ENCODE peak calls at places on chromosomes 16 and 17, in seven cellular contexts. J is uterus, P is pancreas, W is dorsolateral prefrontal cortex, S is ovary, X is A673, Q is PC-3. Z is an unnamed sample. For H3K27me3, the result is how much of the 10 kb centered on the place peaks cover.

GRCh38 chr17:44924107-44924544 is 8.8 kb upstream of the GFAP start:
- DNase-seq in W (peak), Q (no peak), P (no peak), X (no peak), S (peak), J (no peak), Z (no peak)

GRCh38 chr16:16143038-16143763 is 80.1 kb downstream of the ABCC6 start:
- DNase-seq in P (no peak), S (no peak), W (no peak), Q (peak), J (no peak), X (peak), Z (no peak)

GRCh38 chr16:67995423-67995822 is 3.9 kb downstream of the DPEP2 start:
- DNase-seq in W (no peak), S (no peak), J (no peak), Q (no peak), P (no peak), X (no peak), Z (no peak)

GRCh38 chr17:34249497-34249877 is 5.6 kb upstream of the CCL2 start:
- DNase-seq in P (no peak), J (no peak), W (no peak), X (no peak), Q (no peak), S (no peak), Z (no peak)

GRCh38 chr17:38969281-38969680 is 2.1 kb upstream of the FBXO47 start:
- DNase-seq in J (no peak), W (no peak), X (no peak), Q (no peak), P (no peak), S (peak), Z (no peak)

GRCh38 chr17:72613411-72614292 is 478.8 kb downstream of the SLC39A11 start:
- DNase-seq in W (no peak), S (no peak), J (no peak), Q (peak), P (no peak), X (no peak), Z (no peak)

GRCh38 chr17:1108810-1109605 is 70.8 kb downstream of the ABR start:
- DNase-seq in W (no peak), Q (peak), S (peak), X (peak), P (peak), J (peak), Z (no peak)

GRCh38 chr16:84741351-84741791 is 41.6 kb downstream of the USP10 start:
- DNase-seq in S (no peak), Q (peak), X (no peak), J (no peak), P (no peak), W (no peak), Z (no peak)

GRCh38 chr17:55726440-55726839 is 3.8 kb upstream of the TMEM100 start:
- DNase-seq in Q (peak), P (no peak), W (no peak), J (peak), X (peak), S (peak), Z (peak)

GRCh38 chr16:88475037-88475436 is 22.0 kb downstream of the ZFPM1 start:
- DNase-seq in W (no peak), X (no peak), Q (no peak), J (no peak), S (no peak), P (no peak), Z (no peak)

GRCh38 chr16:48087639-48088038 is 68.2 kb downstream of the ABCC12 start:
- DNase-seq in Q (no peak), J (no peak), X (no peak), S (no peak), P (no peak), W (no peak), Z (no peak)

GRCh38 chr17:74790206-74791066 is 14.3 kb upstream of the NAT9 start:
- DNase-seq in W (no peak), P (no peak), Q (no peak), X (peak), J (no peak), S (no peak), Z (no peak)

GRCh38 chr17:76561799-76562268 is 22.0 kb downstream of the PRCD start:
- DNase-seq in Q (peak), J (no peak), P (no peak), W (no peak), X (no peak), S (no peak), Z (no peak)

GRCh38 chr17:79231766-79232287 is 157.2 kb downstream of the ENGASE start:
- DNase-seq in W (no peak), X (no peak), P (no peak), J (no peak), Q (no peak), S (no peak), Z (no peak)

GRCh38 chr16:85159226-85159980 is 47.1 kb upstream of the CIBAR2 start:
- DNase-seq in S (no peak), X (no peak), W (no peak), P (no peak), J (no peak), Q (no peak), Z (peak)

GRCh38 chr16:27365142-27366089 is 36.6 kb upstream of the IL21R start:
- DNase-seq in X (no peak), J (no peak), Q (peak), S (no peak), W (no peak), P (no peak), Z (no peak)

GRCh38 chr17:41049110-41049509 is 2.0 kb upstream of the KRTAP2-1 start:
- DNase-seq in Q (peak), S (no peak), P (no peak), W (no peak), X (no peak), J (no peak), Z (no peak)

GRCh38 chr17:79664925-79665738 is 54.3 kb upstream of the RBFOX3 start:
- DNase-seq in W (no peak), Q (peak), X (no peak), P (peak), S (peak), J (peak), Z (peak)

GRCh38 chr17:74361613-74362391 is at the start of gene BTBD17:
- DNase-seq in J (peak), X (peak), W (peak), P (peak), S (peak), Q (peak), Z (peak)

GRCh38 chr16:73019456-73020362 is 28.2 kb downstream of the ZFHX3 start:
- DNase-seq in W (no peak), X (no peak), P (no peak), J (no peak), Q (peak), S (no peak), Z (no peak)

GRCh38 chr16:31452631-31453106 is 6.6 kb upstream of the ARMC5 start:
- DNase-seq in W (peak), J (no peak), Q (peak), S (peak), X (no peak), P (no peak), Z (no peak)

GRCh38 chr17:56173026-56173425 is 19.8 kb downstream of the ANKFN1 start:
- DNase-seq in S (no peak), X (no peak), P (no peak), J (no peak), W (no peak), Q (no peak), Z (no peak)

GRCh38 chr17:66837883-66838665 is 3.2 kb downstream of the CACNG5 start:
- DNase-seq in P (no peak), J (no peak), X (no peak), Q (no peak), S (no peak), W (no peak), Z (no peak)
- H3K27me3 ChIP-seq in P (under half), J (under half), X (under half), Q (half or more), S (under half), W (under half), Z (under half)

DNA sequence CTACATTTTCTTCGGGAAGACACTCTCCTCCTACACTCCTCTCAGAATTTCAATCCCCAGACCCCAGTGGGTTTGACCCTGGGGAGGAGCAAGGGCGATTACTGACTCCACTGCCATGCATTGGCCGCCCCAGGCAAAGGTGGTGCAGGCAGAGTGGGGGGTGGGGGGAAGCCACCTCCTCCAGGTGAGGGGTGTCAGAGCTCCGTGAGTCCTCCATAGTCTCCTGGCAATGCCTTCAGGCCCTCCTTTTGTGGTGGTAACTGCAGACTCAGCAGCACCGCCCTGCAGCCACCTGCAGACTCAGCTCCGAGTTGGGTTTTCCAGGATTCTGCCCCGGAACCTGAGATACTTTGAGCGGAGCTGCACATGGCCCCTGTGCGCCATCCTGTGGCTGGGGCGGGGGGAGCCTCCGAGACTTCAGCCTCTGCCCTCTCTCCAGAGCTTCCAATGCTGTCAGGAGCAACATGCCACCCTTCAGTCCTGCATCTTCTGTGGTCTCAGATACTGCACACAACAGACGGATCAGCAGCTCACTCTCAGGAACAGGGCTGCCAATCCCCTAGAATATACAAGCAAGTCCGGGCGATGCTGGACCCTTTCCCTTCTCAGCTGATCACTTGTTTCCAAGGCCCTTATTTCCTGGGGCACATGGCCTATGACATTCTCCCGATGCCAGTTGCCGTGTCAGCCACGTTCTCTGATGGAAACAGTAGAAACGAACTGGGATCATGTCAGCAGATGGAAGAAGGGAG is 2.4 kb upstream of the SLC47A2 start:
- DNase-seq in Q (peak), S (no peak), P (peak), J (no peak), X (no peak), W (no peak), Z (peak)
- TF ChIP-seq CTCF in Q (peak), S (no peak), P (no peak), J (no peak), X (peak), W (no peak), Z (peak)

GRCh38 chr17:81477173-81477572 is 35.4 kb downstream of the ACTG1 start:
- DNase-seq in Q (no peak), J (no peak), P (no peak), S (no peak), W (no peak), X (no peak), Z (no peak)

GRCh38 chr17:81478119-81478518 is 34.5 kb downstream of the ACTG1 start:
- DNase-seq in J (no peak), P (no peak), S (no peak), Q (no peak), W (no peak), X (no peak), Z (no peak)

GRCh38 chr17:81474958-81475357 is 37.6 kb downstream of the ACTG1 start:
- DNase-seq in W (no peak), J (no peak), S (no peak), Q (no peak), X (no peak), P (no peak), Z (no peak)

GRCh38 chr17:81476635-81477034 is 36.0 kb downstream of the ACTG1 start:
- DNase-seq in X (no peak), P (no peak), Q (no peak), W (no peak), S (no peak), J (no peak), Z (no peak)

DNA sequence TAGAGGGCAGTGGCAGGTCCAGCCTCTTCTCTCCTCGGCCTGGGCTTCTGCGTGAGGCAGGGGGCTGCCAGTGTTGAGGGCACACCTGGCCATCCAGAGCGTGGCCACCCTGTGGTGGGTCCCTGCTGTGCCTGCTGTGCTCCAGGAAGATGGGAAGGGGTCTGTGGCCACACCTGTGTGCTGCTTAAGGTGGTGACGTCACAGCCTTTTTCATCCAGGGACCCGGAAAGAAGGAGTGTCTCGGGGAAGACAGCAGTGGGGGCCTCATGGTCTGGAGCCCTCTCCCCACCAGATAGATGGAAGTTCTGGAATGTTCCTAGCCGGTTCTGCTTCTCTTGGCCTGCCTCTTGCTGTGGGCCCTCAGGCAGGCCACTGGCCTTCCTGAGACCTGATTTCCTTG is 36.5 kb downstream of the ACTG1 start:
- DNase-seq in Q (no peak), P (no peak), J (no peak), S (no peak), X (no peak), W (no peak), Z (no peak)
- H3K27me3 ChIP-seq in Q (under half), P (under half), J (under half), S (under half), X (under half), W (under half), Z (under half)

DNA sequence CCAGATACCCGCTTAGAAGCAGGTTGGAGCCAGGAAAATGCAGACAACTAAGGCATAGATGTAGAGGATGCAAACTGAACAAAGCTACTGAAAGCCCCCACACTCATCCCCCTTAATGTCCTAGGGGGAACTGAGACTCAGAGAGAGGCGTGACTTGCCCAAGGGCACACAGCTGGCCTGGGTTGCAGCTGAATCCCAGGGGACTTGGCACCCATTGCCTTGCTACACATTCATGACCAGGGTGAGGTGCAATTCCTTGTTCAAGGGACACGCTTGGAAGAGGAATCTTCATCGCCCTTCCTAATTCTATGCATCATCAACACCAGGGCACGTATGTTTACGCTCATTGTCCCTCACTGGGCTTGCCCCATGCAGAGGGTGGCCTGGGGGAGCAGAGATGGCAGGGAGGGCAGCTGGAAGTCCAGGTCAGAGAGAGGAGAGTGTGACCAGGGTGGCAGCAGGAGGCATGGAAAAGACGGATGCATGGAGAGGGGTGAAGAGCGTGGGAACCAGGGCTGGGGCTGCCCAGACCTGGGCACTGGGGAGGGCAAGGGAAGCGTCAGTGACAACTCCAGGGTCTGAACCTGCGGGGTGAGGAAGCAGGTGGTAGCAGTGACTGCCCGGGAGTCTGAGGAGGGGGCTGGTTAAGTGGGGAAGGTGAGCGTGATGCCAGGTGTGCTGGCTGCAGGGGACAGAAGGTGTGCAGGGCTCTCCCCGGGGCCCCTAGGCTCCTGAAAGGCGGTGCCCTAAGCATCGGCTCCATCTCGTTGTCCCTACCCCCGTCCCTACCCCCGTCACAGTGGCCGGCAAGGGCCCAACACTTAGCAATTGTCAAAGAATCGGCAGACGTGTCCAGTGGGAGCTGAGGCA is 267.1 kb upstream of the TNRC6C start:
- DNase-seq in P (no peak), J (no peak), W (no peak), Q (no peak), S (no peak), X (no peak), Z (no peak)
- TF ChIP-seq CTCF in P (no peak), J (no peak), W (no peak), Q (no peak), S (no peak), X (peak), Z (no peak)

DNA sequence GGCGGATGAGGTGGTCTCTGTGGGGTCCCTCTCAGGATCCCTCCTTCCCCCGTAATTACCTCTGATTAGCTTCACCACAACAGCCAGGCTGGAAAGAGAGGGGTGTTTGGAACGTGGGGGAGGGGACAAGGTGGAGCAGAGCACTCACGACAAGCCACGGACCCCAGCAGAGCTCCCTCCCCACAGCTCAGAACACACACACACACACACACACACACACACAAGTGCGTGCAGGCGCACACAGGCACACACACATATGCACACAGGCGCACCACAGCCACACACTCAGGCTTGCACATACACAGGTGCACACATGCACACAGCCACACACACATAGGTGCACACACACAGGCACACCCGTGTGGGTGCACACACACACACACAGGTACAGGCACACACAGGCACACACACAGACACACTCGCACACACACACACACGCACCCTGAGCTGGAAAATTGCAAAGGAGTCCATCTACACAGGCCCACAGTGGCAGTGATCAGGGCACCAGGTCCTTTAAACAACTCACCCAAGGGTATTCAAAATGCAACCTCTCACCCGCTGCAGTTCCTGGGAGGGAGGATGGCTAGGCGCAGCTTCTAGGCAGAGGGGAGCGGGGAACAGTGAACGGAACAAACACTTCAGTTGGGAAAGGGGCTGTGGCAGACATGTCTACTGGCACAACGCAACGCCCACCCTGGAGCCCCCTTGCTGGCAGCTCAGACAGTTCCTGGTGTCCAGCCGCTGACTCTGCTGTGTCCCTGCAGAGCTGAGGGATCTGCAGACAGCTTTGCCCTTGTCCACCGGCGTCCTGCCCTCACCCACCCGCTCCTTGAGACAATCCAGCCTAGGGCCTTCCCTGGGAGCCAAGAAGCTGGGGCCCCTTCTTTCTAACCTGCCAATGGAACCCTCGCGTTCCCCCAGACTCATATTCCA is 59.9 kb upstream of the DLX4 start:
- DNase-seq in J (no peak), P (no peak), X (no peak), Q (no peak), W (no peak), S (no peak), Z (no peak)
- H3K27me3 ChIP-seq in J (under half), P (under half), X (half or more), Q (under half), W (half or more), S (under half), Z (under half)

DNA sequence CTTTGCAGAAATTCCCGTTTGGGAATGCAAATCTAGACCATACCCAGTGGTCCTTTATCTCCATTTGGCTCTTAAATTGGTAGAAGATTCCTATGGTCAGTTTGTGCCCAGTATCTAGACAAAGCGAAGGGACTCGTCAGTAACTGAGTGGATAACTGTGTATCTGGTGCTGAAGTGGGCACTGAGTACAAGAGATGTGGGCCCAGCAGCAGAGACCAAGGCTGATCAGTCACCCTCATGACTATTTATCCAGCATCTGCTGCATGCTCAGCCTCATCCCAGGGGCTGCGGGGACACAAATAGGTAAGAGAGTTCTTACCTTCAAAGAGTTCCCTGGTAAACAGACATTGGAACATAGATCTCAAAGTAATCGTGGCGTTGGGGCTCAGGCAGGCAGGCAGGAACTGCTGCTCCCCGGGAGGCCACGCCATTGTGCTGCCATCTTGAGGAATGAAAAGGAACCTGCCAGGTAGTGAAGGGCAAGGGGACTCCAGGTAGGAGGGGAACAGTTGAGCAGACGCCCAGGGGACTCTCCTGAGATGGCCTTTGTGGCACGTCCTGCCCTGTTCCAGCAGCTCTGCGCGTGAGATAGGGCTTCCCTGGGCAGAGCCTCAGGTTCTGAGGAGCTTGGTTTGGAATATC is 10.3 kb downstream of the NT5M start:
- DNase-seq in P (peak), X (peak), Q (peak), W (no peak), S (no peak), J (no peak), Z (peak)
- TF ChIP-seq CTCF in P (peak), X (peak), Q (peak), W (peak), S (no peak), J (no peak), Z (peak)

GRCh38 chr17:48335858-48336500 is 94.0 kb downstream of the SKAP1 start:
- DNase-seq in P (no peak), J (no peak), Q (peak), S (no peak), X (peak), W (no peak), Z (no peak)

GRCh38 chr17:48338720-48339119 is 91.3 kb downstream of the SKAP1 start:
- DNase-seq in P (no peak), S (no peak), W (no peak), J (no peak), X (no peak), Q (no peak), Z (no peak)

GRCh38 chr17:48333034-48333491 is 97.0 kb downstream of the SKAP1 start:
- DNase-seq in P (no peak), X (no peak), W (no peak), J (no peak), S (no peak), Q (peak), Z (no peak)

GRCh38 chr17:48336986-48337385 is 93.0 kb downstream of the SKAP1 start:
- DNase-seq in X (peak), Q (no peak), J (no peak), P (no peak), S (no peak), W (no peak), Z (no peak)

GRCh38 chr17:48335168-48335567 is 94.8 kb downstream of the SKAP1 start:
- DNase-seq in J (no peak), P (no peak), X (no peak), S (no peak), W (no peak), Q (no peak), Z (no peak)
- H3K27me3 ChIP-seq in J (under half), P (under half), X (under half), S (under half), W (half or more), Q (under half), Z (under half)

Z was measured in right lobe of liver.